ENCODE peak calls at places on chromosomes 5 and 9, in ten cellular contexts. F is DND-41; H is brain pericyte; D is ureter; C is non-pigmented ciliary epithelial cell; V is PC-3; X is MV-4-11; Z is activated naive CD4-positive, alpha-beta T cell treated with anti-CD3 and anti-CD28 coated beads, Interleukin-2, amount 50 U/mL, for 16 hours; R is GM13976; J is activated CD8-positive, alpha-beta memory T cell treated with anti-CD3 and anti-CD28 coated beads for 4 hours. B is an unnamed sample.

GRCh38 chr5:132677191-132677590 is 3.4 kb downstream of the IL4 start:
- DNase-seq in J (no peak), F (no peak), R (no peak), H (no peak), C (peak; percentile 63), D (no peak), V (peak; percentile 88), Z (no peak), X (no peak), B (no peak)

GRCh38 chr5:115377468-115378217 is 81.2 kb upstream of the CCDC112 start:
- DNase-seq in V (peak; percentile 86), X (peak; percentile 41), F (no peak), H (peak; percentile 26), D (no peak), R (peak; percentile 36), C (peak; percentile 89), Z (no peak), J (no peak), B (no peak)

GRCh38 chr5:137737349-137738256 is 1.7 kb upstream of the KLHL3 start:
- DNase-seq in V (peak; percentile 86), R (peak; percentile 24), X (peak; percentile 60), D (peak; percentile 64), J (no peak), F (no peak), Z (peak; percentile 39), H (no peak), C (no peak), B (peak; percentile 60)

GRCh38 chr9:35907732-35908483 is 1.4 kb upstream of the SPAAR start:
- DNase-seq in R (no peak), X (peak; percentile 65), C (peak; percentile 64), V (peak; percentile 84), F (no peak), D (peak; percentile 80), Z (no peak), H (peak; percentile 66), J (no peak), B (peak; percentile 66)

GRCh38 chr9:84229186-84229585 is 111.4 kb downstream of the SLC28A3 start:
- DNase-seq in Z (no peak), X (no peak), C (no peak), R (no peak), D (no peak), H (no peak), F (no peak), V (no peak), J (no peak), B (no peak)

GRCh38 chr9:75087279-75087823 is 604 bp downstream of the NMRK1 start:
- DNase-seq in J (peak; percentile 18), F (peak; percentile 62), R (peak; percentile 35), D (peak; percentile 67), Z (peak; percentile 23), V (peak; percentile 31), X (peak; percentile 49), H (no peak), C (no peak), B (no peak)

GRCh38 chr5:59187772-59188347 is 605.0 kb downstream of the RAB3C start:
- DNase-seq in H (no peak), V (no peak), C (no peak), Z (no peak), R (no peak), D (no peak), X (no peak), J (no peak), F (no peak), B (no peak)

GRCh38 chr5:60463179-60463868 is 236.6 kb downstream of the DEPDC1B start:
- DNase-seq in R (no peak), F (no peak), X (no peak), V (no peak), C (peak; percentile 19), D (no peak), Z (no peak), J (no peak), H (peak; percentile 97), B (no peak)

GRCh38 chr9:121652037-121652837 is 803 bp downstream of the DAB2IP start:
- DNase-seq in R (no peak), H (no peak), C (no peak), Z (no peak), X (no peak), V (no peak), J (no peak), F (no peak), D (no peak), B (no peak)

GRCh38 chr5:72378636-72379289 is 58.6 kb downstream of the PTCD2 start:
- DNase-seq in F (no peak), J (no peak), Z (no peak), D (no peak), V (peak; percentile 91), C (no peak), X (no peak), R (no peak), H (peak; percentile 51), B (no peak)

GRCh38 chr5:1657161-1657741 is 133.5 kb upstream of the LPCAT1 start:
- DNase-seq in V (no peak), X (no peak), C (no peak), H (no peak), Z (no peak), D (no peak), J (no peak), R (no peak), F (no peak), B (no peak)